ENCODE peak calls at places on chromosomes 13 and 19, in five cellular contexts. Q, P, F, T and Z are unnamed samples.

GRCh38 chr13:44305845-44306244 is 67.8 kb upstream of the SERP2 start:
- DNase-seq in Q (no peak), P (peak), F (no peak), T (no peak), Z (peak)

GRCh38 chr13:60047943-60048342 is 115.8 kb downstream of the DIAPH3 start:
- DNase-seq in Q (no peak), P (no peak), F (no peak), T (peak), Z (no peak)

GRCh38 chr13:80341098-80341701 is at the start of gene SPRY2:
- DNase-seq in Q (peak), P (peak), F (no peak), T (peak), Z (peak)

GRCh38 chr19:16118489-16119033 is 6.9 kb downstream of the RAB8A start:
- DNase-seq in Q (no peak), P (no peak), F (no peak), T (no peak), Z (no peak)

GRCh38 chr19:44903602-44904425 is 1.8 kb upstream of the APOE start:
- DNase-seq in Q (peak), P (peak), F (peak), T (peak), Z (peak)

GRCh38 chr13:114024603-114025431 is 50.9 kb upstream of the C13orf46 start:
- DNase-seq in Q (no peak), P (no peak), F (no peak), T (no peak), Z (no peak)

GRCh38 chr19:15595069-15595468 is 19.9 kb upstream of the CYP4F8 start:
- DNase-seq in Q (no peak), P (no peak), F (no peak), T (no peak), Z (no peak)

GRCh38 chr19:10420444-10421239 is at the start of gene PDE4A:
- DNase-seq in Q (peak), P (peak), F (no peak), T (peak), Z (peak)

GRCh38 chr19:43636121-43636683 is 3.4 kb downstream of the CADM4 start:
- DNase-seq in Q (no peak), P (no peak), F (no peak), T (no peak), Z (no peak)

GRCh38 chr13:44274838-44275237 is 98.8 kb upstream of the SERP2 start:
- DNase-seq in Q (peak), P (no peak), F (no peak), T (no peak), Z (no peak)

GRCh38 chr19:50311723-50312635 is 17.2 kb downstream of the KCNC3 start:
- DNase-seq in Q (no peak), P (no peak), F (no peak), T (peak), Z (no peak)

GRCh38 chr19:41221514-41222205 is 2.6 kb downstream of the AXL start:
- DNase-seq in Q (no peak), P (no peak), F (no peak), T (no peak), Z (no peak)

GRCh38 chr19:16325161-16325527 is 518 bp downstream of the KLF2 start:
- DNase-seq in Q (peak), P (peak), F (no peak), T (no peak), Z (no peak)

GRCh38 chr13:39283062-39283461 is 244.8 kb downstream of the NHLRC3 start:
- DNase-seq in Q (no peak), P (peak), F (no peak), T (no peak), Z (no peak)

GRCh38 chr19:53328967-53329366 is 4.6 kb upstream of the ZNF845 start:
- DNase-seq in Q (no peak), P (no peak), F (no peak), T (no peak), Z (no peak)

GRCh38 chr13:66660013-66660804 is 569.9 kb downstream of the PCDH9 start:
- DNase-seq in Q (no peak), P (no peak), F (no peak), T (no peak), Z (no peak)

GRCh38 chr13:81987677-81988357 is 1646.9 kb upstream of the SPRY2 start:
- DNase-seq in Q (no peak), P (no peak), F (no peak), T (no peak), Z (no peak)

GRCh38 chr13:40786568-40786996 is 2.8 kb upstream of the SLC25A15 start:
- DNase-seq in Q (no peak), P (no peak), F (no peak), T (no peak), Z (no peak)

GRCh38 chr13:20869540-20869939 is 33.0 kb downstream of the XPO4 start:
- DNase-seq in Q (no peak), P (peak), F (no peak), T (no peak), Z (peak)

GRCh38 chr13:23578411-23579071 is 8.3 kb downstream of the TNFRSF19 start:
- DNase-seq in Q (peak), P (peak), F (peak), T (no peak), Z (peak)

GRCh38 chr19:6062274-6062673 is 48.0 kb downstream of the RFX2 start:
- DNase-seq in Q (peak), P (no peak), F (peak), T (no peak), Z (no peak)

GRCh38 chr19:33302974-33303790 is 848 bp upstream of the CEBPA start:
- DNase-seq in Q (peak), P (peak), F (no peak), T (peak), Z (peak)

GRCh38 chr13:100454876-100455275 is 133.7 kb downstream of the GGACT start:
- DNase-seq in Q (no peak), P (no peak), F (no peak), T (no peak), Z (no peak)

GRCh38 chr13:80010286-80010831 is 330.6 kb downstream of the SPRY2 start:
- DNase-seq in Q (no peak), P (no peak), F (no peak), T (no peak), Z (no peak)

GRCh38 chr19:8580710-8581281 is 3.6 kb upstream of the MYO1F start:
- DNase-seq in Q (peak), P (peak), F (peak), T (peak), Z (peak)

GRCh38 chr13:99796175-99796819 is 175.3 kb downstream of the ZIC5 start:
- DNase-seq in Q (no peak), P (peak), F (no peak), T (no peak), Z (no peak)

GRCh38 chr13:92802776-92803175 is 423.8 kb upstream of the GPC6 start:
- DNase-seq in Q (no peak), P (no peak), F (no peak), T (no peak), Z (no peak)

GRCh38 chr19:4559569-4559968 is at the start of gene SEMA6B:
- DNase-seq in Q (no peak), P (no peak), F (no peak), T (no peak), Z (no peak)

GRCh38 chr19:3516675-3517207 is 10.6 kb downstream of the FZR1 start:
- DNase-seq in Q (peak), P (no peak), F (peak), T (peak), Z (no peak)